ENCODE peak calls at places on chromosomes 4 and X, in six cellular contexts. One of them, this sample, is unnamed. For H3K9me3 and H3K36me3, the result is how much of the 10 kb centered on the place peaks cover.

GRCh38 chrX:2928127-2928582 is 984 bp downstream of the ARSD start:
- DNase-seq in neural progenitor cell: peak
- DNase-seq in neuronal stem cell: no peak
- DNase-seq in HepG2: peak
- DNase-seq in upper lobe of right lung: peak
- DNase-seq in MM.1S: no peak
- DNase-seq in this sample: no peak

GRCh38 chrX:123665197-123665596 is 67.7 kb downstream of the THOC2 start:
- DNase-seq in neural progenitor cell: no peak
- DNase-seq in HepG2: no peak
- DNase-seq in MM.1S: no peak
- DNase-seq in upper lobe of right lung: no peak
- DNase-seq in neuronal stem cell: no peak
- DNase-seq in this sample: no peak

GRCh38 chr4:96524311-96524875 is 684.5 kb downstream of the PDHA2 start:
- DNase-seq in neuronal stem cell: no peak
- DNase-seq in neural progenitor cell: no peak
- DNase-seq in HepG2: no peak
- DNase-seq in upper lobe of right lung: no peak
- DNase-seq in MM.1S: no peak
- DNase-seq in this sample: no peak

GRCh38 chr4:109359040-109359646 is 56.7 kb upstream of the COL25A1 start:
- DNase-seq in neural progenitor cell: no peak
- DNase-seq in MM.1S: peak
- DNase-seq in upper lobe of right lung: no peak
- DNase-seq in HepG2: no peak
- DNase-seq in neuronal stem cell: no peak
- DNase-seq in this sample: no peak

GRCh38 chr4:115548123-115548522 is 434.7 kb upstream of the NDST4 start:
- DNase-seq in neural progenitor cell: no peak
- DNase-seq in MM.1S: no peak
- DNase-seq in HepG2: no peak
- DNase-seq in neuronal stem cell: no peak
- DNase-seq in upper lobe of right lung: no peak
- DNase-seq in this sample: no peak

GRCh38 chr4:177554966-177555574 is 112.8 kb upstream of the AGA start:
- DNase-seq in HepG2: no peak
- DNase-seq in neural progenitor cell: peak
- DNase-seq in MM.1S: peak
- DNase-seq in upper lobe of right lung: no peak
- DNase-seq in neuronal stem cell: peak
- DNase-seq in this sample: no peak

GRCh38 chr4:8086751-8087445 is 71.7 kb downstream of the ABLIM2 start:
- DNase-seq in neural progenitor cell: no peak
- DNase-seq in HepG2: no peak
- DNase-seq in MM.1S: no peak
- DNase-seq in neuronal stem cell: no peak
- DNase-seq in upper lobe of right lung: no peak
- DNase-seq in this sample: no peak

GRCh38 chrX:64204252-64204651 is 1.3 kb downstream of the AMER1 start:
- DNase-seq in HepG2: peak
- DNase-seq in MM.1S: no peak
- DNase-seq in upper lobe of right lung: peak
- DNase-seq in neuronal stem cell: no peak
- DNase-seq in neural progenitor cell: peak
- DNase-seq in this sample: peak

GRCh38 chr4:23855912-23856605 is 33.8 kb downstream of the PPARGC1A start:
- DNase-seq in MM.1S: no peak
- DNase-seq in neuronal stem cell: no peak
- DNase-seq in HepG2: peak
- DNase-seq in upper lobe of right lung: no peak
- DNase-seq in neural progenitor cell: no peak
- DNase-seq in this sample: no peak

GRCh38 chr4:186587416-186588018 is 32.1 kb upstream of the MTNR1A start:
- DNase-seq in MM.1S: peak
- DNase-seq in neuronal stem cell: peak
- DNase-seq in neural progenitor cell: peak
- DNase-seq in HepG2: peak
- DNase-seq in upper lobe of right lung: peak
- DNase-seq in this sample: peak

GRCh38 chr4:127734976-127735375 is 4.8 kb downstream of the SLC25A31 start:
- DNase-seq in HepG2: no peak
- DNase-seq in neural progenitor cell: no peak
- DNase-seq in neuronal stem cell: no peak
- DNase-seq in MM.1S: no peak
- DNase-seq in upper lobe of right lung: no peak
- DNase-seq in this sample: no peak

GRCh38 chr4:96753216-96753615 is 913.3 kb downstream of the PDHA2 start:
- DNase-seq in upper lobe of right lung: no peak
- DNase-seq in neural progenitor cell: no peak
- DNase-seq in MM.1S: no peak
- DNase-seq in neuronal stem cell: no peak
- DNase-seq in HepG2: no peak
- DNase-seq in this sample: no peak

DNA sequence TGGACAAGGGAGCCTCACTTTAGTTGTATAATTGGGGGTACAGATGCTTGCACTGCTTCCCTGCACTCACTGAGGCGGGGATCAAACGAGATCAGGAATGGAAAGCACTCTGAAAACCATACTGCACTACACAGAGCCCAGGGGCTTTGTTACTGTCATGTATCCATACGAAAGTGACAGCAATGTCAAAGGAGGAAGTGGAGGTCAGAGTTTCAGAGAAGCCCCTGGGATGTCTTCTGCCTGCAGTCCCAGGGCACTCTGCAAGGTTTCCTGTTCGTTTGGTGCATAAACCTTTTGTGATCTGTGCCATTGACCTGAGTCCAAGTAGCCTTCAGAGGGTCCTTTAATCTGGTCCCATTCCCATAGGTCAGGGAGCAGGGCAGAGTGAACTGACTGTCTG is 31.2 kb downstream of the RNF175 start:
- DNase-seq in neuronal stem cell: no peak
- DNase-seq in MM.1S: no peak
- DNase-seq in HepG2: no peak
- DNase-seq in upper lobe of right lung: no peak
- DNase-seq in neural progenitor cell: no peak
- DNase-seq in this sample: no peak
- H3K4me3 ChIP-seq in neuronal stem cell: no peak
- H3K4me3 ChIP-seq in MM.1S: no peak
- H3K4me3 ChIP-seq in HepG2: no peak
- H3K4me3 ChIP-seq in upper lobe of right lung: no peak
- H3K4me3 ChIP-seq in neural progenitor cell: no peak
- H3K4me3 ChIP-seq in this sample: no peak

DNA sequence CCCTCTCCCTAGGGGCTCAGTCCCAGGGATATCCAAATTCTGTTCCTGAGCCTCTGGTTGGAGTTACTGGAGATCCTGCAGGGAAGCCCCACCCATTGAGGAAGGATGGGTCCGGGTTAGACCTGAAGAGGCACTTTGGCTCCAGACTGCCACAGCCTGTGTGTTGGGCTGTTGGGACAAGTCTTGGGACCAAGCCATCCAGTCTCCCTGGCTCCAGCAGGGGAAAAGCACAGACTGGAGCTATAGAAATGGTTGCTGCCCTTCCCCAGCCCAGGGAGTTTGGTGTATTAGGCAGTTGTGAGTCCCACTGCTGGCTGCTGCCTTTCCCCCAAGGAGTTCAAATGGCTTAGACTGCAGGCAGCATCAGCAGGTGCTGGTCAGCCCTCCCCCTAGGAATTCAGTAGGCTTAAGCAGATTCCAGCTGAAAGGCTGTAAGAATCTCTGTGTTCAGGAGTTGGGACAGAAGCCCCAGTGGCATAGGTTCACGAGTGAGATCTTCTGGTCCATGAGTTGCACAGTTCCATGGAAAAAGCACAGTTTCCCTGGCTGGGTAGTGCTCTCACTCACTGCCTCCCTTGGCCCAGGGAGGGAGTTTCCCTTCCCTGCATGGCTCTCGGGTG is 344.0 kb upstream of the EPHA5 start:
- DNase-seq in HepG2: peak
- DNase-seq in upper lobe of right lung: no peak
- DNase-seq in MM.1S: no peak
- DNase-seq in neuronal stem cell: peak
- DNase-seq in neural progenitor cell: peak
- DNase-seq in this sample: no peak
- H3K9me3 ChIP-seq in HepG2: under half
- H3K9me3 ChIP-seq in upper lobe of right lung: under half
- H3K9me3 ChIP-seq in MM.1S: under half
- H3K9me3 ChIP-seq in neuronal stem cell: under half
- H3K9me3 ChIP-seq in neural progenitor cell: under half
- H3K9me3 ChIP-seq in this sample: under half

GRCh38 chr4:3237266-3237665 is 11.7 kb upstream of the MSANTD1 start:
- DNase-seq in neuronal stem cell: no peak
- DNase-seq in HepG2: no peak
- DNase-seq in MM.1S: no peak
- DNase-seq in upper lobe of right lung: no peak
- DNase-seq in neural progenitor cell: peak
- DNase-seq in this sample: no peak

GRCh38 chr4:3236326-3236878 is 12.6 kb upstream of the MSANTD1 start:
- DNase-seq in MM.1S: no peak
- DNase-seq in neural progenitor cell: no peak
- DNase-seq in neuronal stem cell: no peak
- DNase-seq in upper lobe of right lung: no peak
- DNase-seq in HepG2: no peak
- DNase-seq in this sample: no peak

GRCh38 chr4:3238721-3239120 is 10.2 kb upstream of the MSANTD1 start:
- DNase-seq in HepG2: no peak
- DNase-seq in neuronal stem cell: no peak
- DNase-seq in upper lobe of right lung: no peak
- DNase-seq in neural progenitor cell: no peak
- DNase-seq in MM.1S: no peak
- DNase-seq in this sample: no peak

GRCh38 chr4:3239342-3239741 is 9.6 kb upstream of the MSANTD1 start:
- DNase-seq in HepG2: no peak
- DNase-seq in upper lobe of right lung: no peak
- DNase-seq in neural progenitor cell: no peak
- DNase-seq in MM.1S: no peak
- DNase-seq in neuronal stem cell: no peak
- DNase-seq in this sample: no peak

GRCh38 chr4:3237711-3238560 is 11.0 kb upstream of the MSANTD1 start:
- DNase-seq in MM.1S: no peak
- DNase-seq in upper lobe of right lung: no peak
- DNase-seq in neural progenitor cell: peak
- DNase-seq in HepG2: no peak
- DNase-seq in neuronal stem cell: no peak
- DNase-seq in this sample: no peak
- H3K36me3 ChIP-seq in MM.1S: under half
- H3K36me3 ChIP-seq in upper lobe of right lung: half or more
- H3K36me3 ChIP-seq in neural progenitor cell: under half
- H3K36me3 ChIP-seq in HepG2: under half
- H3K36me3 ChIP-seq in neuronal stem cell: half or more
- H3K36me3 ChIP-seq in this sample: under half

DNA sequence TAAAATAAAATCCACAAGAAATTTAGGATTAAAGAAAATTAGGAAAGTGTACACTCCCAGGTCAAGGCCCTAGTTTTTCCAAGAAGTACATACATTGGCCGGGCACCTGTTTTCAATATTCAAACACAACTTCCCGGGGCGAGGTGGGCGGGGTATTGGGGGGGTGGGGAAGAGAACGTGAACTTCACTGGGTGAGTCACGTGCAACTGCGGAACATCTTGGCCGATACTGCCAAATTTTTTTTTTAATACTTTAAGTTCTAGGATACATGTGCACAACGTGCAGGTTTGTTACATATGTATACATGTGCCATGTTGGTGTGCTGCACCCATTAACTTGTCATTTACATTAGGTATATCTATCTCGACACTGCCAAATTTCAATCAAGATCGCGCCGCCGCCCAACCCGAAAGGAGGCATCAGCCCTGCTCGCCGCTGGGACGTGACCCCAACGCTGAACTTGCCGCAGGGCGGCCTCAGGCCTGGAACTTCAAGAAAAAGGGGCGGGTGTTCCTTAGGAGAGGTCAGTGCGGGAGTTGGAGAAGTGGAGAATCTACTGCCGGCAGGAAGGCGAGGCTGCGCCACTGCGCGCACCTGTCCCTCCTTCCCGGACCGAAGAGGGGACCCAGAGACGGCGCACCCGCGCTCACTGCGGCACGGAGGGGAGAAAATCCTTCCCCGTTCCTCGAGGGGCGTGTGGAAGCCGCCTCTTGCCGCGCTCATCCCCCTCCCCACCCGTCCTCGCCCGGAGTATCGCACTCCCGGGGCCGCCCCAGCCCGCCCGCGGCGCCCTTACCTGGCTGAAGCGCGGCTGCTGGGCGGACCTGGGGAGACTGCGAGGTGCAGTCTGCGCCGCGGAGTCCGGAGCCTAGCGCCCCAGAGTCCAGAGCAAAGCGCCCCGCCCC is at the start of gene TEC:
- DNase-seq in HepG2: no peak
- DNase-seq in neuronal stem cell: peak
- DNase-seq in upper lobe of right lung: peak
- DNase-seq in neural progenitor cell: peak
- DNase-seq in MM.1S: peak
- DNase-seq in this sample: peak
- H3K4me3 ChIP-seq in HepG2: peak
- H3K4me3 ChIP-seq in neuronal stem cell: peak
- H3K4me3 ChIP-seq in upper lobe of right lung: peak
- H3K4me3 ChIP-seq in neural progenitor cell: peak
- H3K4me3 ChIP-seq in MM.1S: peak
- H3K4me3 ChIP-seq in this sample: peak

GRCh38 chr4:1621526-1621925 is 62.6 kb downstream of the FAM53A start:
- DNase-seq in HepG2: no peak
- DNase-seq in neural progenitor cell: no peak
- DNase-seq in MM.1S: no peak
- DNase-seq in neuronal stem cell: no peak
- DNase-seq in upper lobe of right lung: no peak
- DNase-seq in this sample: no peak
- H3K9me3 ChIP-seq in HepG2: under half
- H3K9me3 ChIP-seq in neural progenitor cell: under half
- H3K9me3 ChIP-seq in MM.1S: under half
- H3K9me3 ChIP-seq in neuronal stem cell: under half
- H3K9me3 ChIP-seq in upper lobe of right lung: under half
- H3K9me3 ChIP-seq in this sample: under half

DNA sequence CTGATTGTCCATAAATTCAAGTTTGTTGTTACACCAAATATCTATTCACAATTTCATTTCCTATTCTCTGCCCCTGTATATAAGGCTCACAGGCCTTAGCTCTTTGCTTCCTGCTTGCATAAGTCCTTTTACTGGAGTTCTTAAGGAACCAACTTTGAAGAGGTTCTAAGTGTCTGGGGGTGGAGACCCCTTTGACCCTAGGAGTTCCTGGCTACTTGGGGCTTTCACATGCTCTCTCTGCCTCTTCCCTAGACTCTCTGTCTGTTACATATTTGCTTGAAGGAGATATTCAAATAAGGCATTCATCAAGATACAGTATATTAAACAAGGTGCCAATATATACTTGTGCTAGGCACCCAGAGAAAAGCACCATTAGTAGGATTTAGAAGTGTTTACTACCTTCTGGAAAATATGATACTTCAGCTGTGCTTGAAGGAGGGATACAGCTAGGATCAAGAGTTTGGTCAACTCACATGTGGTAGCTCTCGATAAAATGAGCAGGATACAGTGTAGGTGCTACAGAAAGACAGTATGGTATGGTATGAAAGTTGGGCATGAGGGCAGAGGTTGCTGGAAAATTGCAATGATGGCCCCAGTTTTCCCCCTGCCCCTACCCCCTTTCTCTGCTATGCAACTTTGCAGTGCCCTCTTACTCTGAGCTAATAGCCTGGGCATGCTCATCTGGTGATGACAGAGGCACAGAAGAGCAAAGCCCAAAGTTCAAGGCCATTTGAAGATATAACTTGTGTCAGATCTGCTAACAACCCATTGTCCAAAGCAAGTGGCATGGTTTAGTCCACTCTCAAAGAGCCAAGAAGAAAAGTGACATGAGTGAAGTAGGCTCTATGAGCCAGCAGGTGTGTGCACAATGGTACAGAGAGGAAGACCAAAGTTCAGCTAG is 107.6 kb upstream of the CPEB2 start:
- DNase-seq in upper lobe of right lung: no peak
- DNase-seq in neuronal stem cell: no peak
- DNase-seq in neural progenitor cell: no peak
- DNase-seq in HepG2: no peak
- DNase-seq in MM.1S: no peak
- DNase-seq in this sample: no peak
- H3K36me3 ChIP-seq in upper lobe of right lung: under half
- H3K36me3 ChIP-seq in neuronal stem cell: under half
- H3K36me3 ChIP-seq in neural progenitor cell: under half
- H3K36me3 ChIP-seq in HepG2: under half
- H3K36me3 ChIP-seq in MM.1S: under half
- H3K36me3 ChIP-seq in this sample: under half